ENCODE peak calls at places on chromosomes 2 and 18, in four cellular contexts. D, J, K and A are unnamed samples.

GRCh38 chr2:133821107-133821760 is 253.0 kb upstream of the NCKAP5 start:
- DNase-seq in D (no peak), J (no peak), K (no peak), A (peak)

GRCh38 chr2:168434164-168434563 is 21.9 kb upstream of the CERS6 start:
- DNase-seq in D (no peak), J (no peak), K (peak), A (no peak)

GRCh38 chr18:55485666-55486065 is 102.3 kb downstream of the TCF4 start:
- DNase-seq in D (no peak), J (no peak), K (no peak), A (no peak)

GRCh38 chr2:47211497-47212011 is 56.4 kb upstream of the STPG4 start:
- DNase-seq in D (no peak), J (no peak), K (no peak), A (no peak)

GRCh38 chr18:24959100-24959499 is 392.9 kb downstream of the ZNF521 start:
- DNase-seq in D (no peak), J (no peak), K (no peak), A (no peak)

GRCh38 chr2:178397002-178397605 is 53.9 kb downstream of the PRKRA start:
- DNase-seq in D (no peak), J (peak), K (no peak), A (no peak)

GRCh38 chr2:171147081-171147480 is 13.6 kb downstream of the TLK1 start:
- DNase-seq in D (no peak), J (no peak), K (no peak), A (no peak)

GRCh38 chr2:26519396-26519991 is 41.6 kb upstream of the OTOF start:
- DNase-seq in D (no peak), J (no peak), K (no peak), A (no peak)

GRCh38 chr2:80454628-80455027 is 150.1 kb upstream of the LRRTM1 start:
- DNase-seq in D (no peak), J (no peak), K (no peak), A (no peak)

GRCh38 chr2:10591207-10591606 is 98.6 kb downstream of the NOL10 start:
- DNase-seq in D (no peak), J (no peak), K (no peak), A (no peak)

GRCh38 chr2:69083126-69083733 is 70.3 kb downstream of the ANTXR1 start:
- DNase-seq in D (no peak), J (no peak), K (no peak), A (no peak)

GRCh38 chr2:98663521-98664090 is 55.2 kb downstream of the UNC50 start:
- DNase-seq in D (no peak), J (no peak), K (no peak), A (no peak)

GRCh38 chr2:54613794-54614257 is 109.6 kb upstream of the EML6 start:
- DNase-seq in D (no peak), J (no peak), K (no peak), A (no peak)

GRCh38 chr2:148622390-148622789 is 22.2 kb upstream of the EPC2 start:
- DNase-seq in D (no peak), J (no peak), K (no peak), A (no peak)

GRCh38 chr2:138321458-138321857 is 180.1 kb upstream of the SPOPL start:
- DNase-seq in D (no peak), J (no peak), K (no peak), A (no peak)

GRCh38 chr2:137659616-137660015 is 304.7 kb upstream of the HNMT start:
- DNase-seq in D (no peak), J (no peak), K (peak), A (no peak)

GRCh38 chr18:45722899-45723298 is 1.1 kb upstream of the SLC14A1 start:
- DNase-seq in D (no peak), J (peak), K (peak), A (no peak)

GRCh38 chr18:42274488-42275137 is 319.6 kb downstream of the PIK3C3 start:
- DNase-seq in D (no peak), J (no peak), K (no peak), A (no peak)

GRCh38 chr2:218777276-218777990 is 4.5 kb upstream of the CYP27A1 start:
- DNase-seq in D (no peak), J (no peak), K (no peak), A (no peak)

GRCh38 chr2:204108301-204108700 is 171.7 kb downstream of the ICOS start:
- DNase-seq in D (no peak), J (peak), K (no peak), A (no peak)

GRCh38 chr18:78876868-78877267 is 102.8 kb upstream of the SALL3 start:
- DNase-seq in D (peak), J (no peak), K (no peak), A (peak)
- TF ChIP-seq POLR2AphosphoS5 in D (no peak), J (no peak), K (no peak), A (no peak)

DNA sequence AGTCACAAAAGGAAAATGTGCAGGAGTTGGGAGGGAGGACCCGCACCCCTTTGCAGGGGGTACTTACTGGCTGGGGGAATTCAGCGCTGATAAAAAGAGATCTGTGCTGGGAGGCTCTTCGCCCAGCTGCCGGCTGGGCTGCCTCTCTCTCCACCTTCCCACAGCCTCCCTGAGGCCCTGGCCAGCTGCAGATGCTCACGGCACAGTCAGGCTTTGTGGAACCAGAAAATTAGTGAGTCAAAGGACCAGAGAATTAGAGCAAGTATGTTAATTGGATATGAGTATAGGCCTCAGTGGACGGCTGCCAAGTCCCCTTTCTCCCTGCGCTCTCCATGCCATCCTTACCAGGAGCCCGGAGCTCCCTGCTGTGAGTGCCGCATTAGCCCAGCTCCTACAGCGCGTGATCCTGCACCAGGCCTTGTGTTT is 181.7 kb upstream of the SH3BP4 start:
- DNase-seq in D (no peak), J (no peak), K (no peak), A (no peak)
- H3K27ac ChIP-seq in D (no peak), J (no peak), K (no peak), A (peak)

DNA sequence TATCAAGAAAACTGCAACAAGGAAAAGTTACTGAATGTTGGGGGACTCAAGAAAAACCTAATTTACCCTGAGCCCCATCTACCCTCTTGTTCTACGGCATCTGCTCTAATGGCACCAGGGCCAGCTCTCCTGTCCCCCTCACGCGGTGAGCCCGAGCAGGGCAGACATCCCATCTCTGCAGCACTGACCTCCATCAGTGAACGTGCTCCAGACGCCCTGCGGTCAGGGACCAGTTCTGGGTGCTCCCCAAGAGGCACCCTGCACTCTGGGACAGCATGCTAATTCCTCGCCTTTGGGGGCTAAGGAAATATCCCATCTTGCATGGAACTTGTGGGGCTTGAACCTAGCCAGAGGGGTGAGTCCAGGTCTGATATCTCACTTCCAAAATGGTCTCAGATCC is 43.0 kb downstream of the CENPO start:
- DNase-seq in D (no peak), J (no peak), K (no peak), A (no peak)
- TF ChIP-seq POLR2AphosphoS5 in D (no peak), J (no peak), K (no peak), A (no peak)

GRCh38 chr2:109336296-109336695 is 207.3 kb downstream of the SH3RF3 start:
- DNase-seq in D (no peak), J (no peak), K (no peak), A (no peak)
- H3K27ac ChIP-seq in D (peak), J (no peak), K (no peak), A (no peak)

GRCh38 chr18:12463191-12463590 is 55.5 kb downstream of the PRELID3A start:
- DNase-seq in D (no peak), J (no peak), K (no peak), A (no peak)

GRCh38 chr18:12458761-12459160 is 51.0 kb downstream of the PRELID3A start:
- DNase-seq in D (no peak), J (no peak), K (no peak), A (no peak)

GRCh38 chr18:12460874-12461273 is 53.1 kb downstream of the PRELID3A start:
- DNase-seq in D (no peak), J (no peak), K (no peak), A (no peak)

GRCh38 chr18:12462242-12462641 is 54.5 kb downstream of the PRELID3A start:
- DNase-seq in D (no peak), J (no peak), K (no peak), A (no peak)

GRCh38 chr18:12461326-12461725 is 53.6 kb downstream of the PRELID3A start:
- DNase-seq in D (no peak), J (no peak), K (no peak), A (no peak)
- TF ChIP-seq POLR2AphosphoS5 in D (no peak), J (no peak), K (no peak), A (no peak)

GRCh38 chr2:237281900-237282306 is 132.1 kb downstream of the COL6A3 start:
- DNase-seq in D (no peak), J (no peak), K (no peak), A (no peak)

GRCh38 chr2:237282568-237283128 is 131.3 kb downstream of the COL6A3 start:
- DNase-seq in D (no peak), J (no peak), K (no peak), A (no peak)

GRCh38 chr2:237279012-237279768 is 134.8 kb downstream of the COL6A3 start:
- DNase-seq in D (no peak), J (no peak), K (no peak), A (no peak)

GRCh38 chr2:237280235-237280634 is 133.7 kb downstream of the COL6A3 start:
- DNase-seq in D (no peak), J (no peak), K (no peak), A (no peak)

GRCh38 chr2:237280937-237281336 is 133.0 kb downstream of the COL6A3 start:
- DNase-seq in D (no peak), J (no peak), K (no peak), A (no peak)
- H3K27ac ChIP-seq in D (no peak), J (no peak), K (peak), A (peak)